ENCODE peak calls at places on chromosome 9, in eight cellular contexts. S is dermis microvascular lymphatic vessel endothelial cell; R is effector memory CD4-positive, alpha-beta T cell; O is cerebellum; Z is T-cell; J is cardiac muscle cell; M is PC-3; W is AG04449. A is an unnamed sample.
A peak's percentile ranks its signal among the peaks of the same experiment; 100 is the strongest.

GRCh38 chr9:99253772-99254431 is 31.8 kb downstream of the SEC61B start:
- DNase-seq in S (no peak), J (no peak), R (peak; percentile 30), Z (peak; percentile 20), M (no peak), W (no peak), O (no peak), A (peak; percentile 68)

GRCh38 chr9:134065720-134066419 is 2.0 kb downstream of the BRD3 start:
- DNase-seq in J (no peak), M (peak; percentile 34), Z (peak; percentile 45), S (peak; percentile 57), W (no peak), O (no peak), R (peak; percentile 17), A (peak; percentile 46)

GRCh38 chr9:127353882-127354281 is 43.1 kb upstream of the SLC2A8 start:
- DNase-seq in J (no peak), R (no peak), O (no peak), M (no peak), S (peak; percentile 31), Z (no peak), W (no peak), A (no peak)

GRCh38 chr9:121317737-121318630 is 50.0 kb downstream of the GSN start:
- DNase-seq in W (no peak), R (no peak), M (no peak), O (no peak), Z (no peak), S (no peak), J (no peak), A (no peak)

GRCh38 chr9:137731216-137731946 is 112.6 kb downstream of the EHMT1 start:
- DNase-seq in Z (no peak), S (no peak), J (no peak), O (no peak), W (no peak), R (no peak), M (no peak), A (no peak)

GRCh38 chr9:108512426-108513173 is 343.2 kb downstream of the ACTL7B start:
- DNase-seq in Z (no peak), S (peak; percentile 62), O (no peak), R (no peak), M (no peak), J (peak; percentile 62), W (no peak), A (no peak)

GRCh38 chr9:33430942-33431341 is 16.5 kb downstream of the AQP3 start:
- DNase-seq in R (no peak), W (no peak), Z (no peak), S (no peak), J (no peak), O (no peak), M (no peak), A (no peak)

GRCh38 chr9:114981095-114981494 is 50.7 kb upstream of the TNFSF8 start:
- DNase-seq in O (no peak), M (peak; percentile 84), R (no peak), Z (no peak), W (no peak), S (no peak), J (no peak), A (no peak)

GRCh38 chr9:38017149-38017884 is 51.7 kb downstream of the SHB start:
- DNase-seq in J (peak; percentile 64), W (no peak), Z (no peak), R (no peak), O (peak; percentile 71), S (peak; percentile 80), M (peak; percentile 60), A (no peak)

GRCh38 chr9:108961151-108961550 is 27.0 kb downstream of the ABITRAM start:
- DNase-seq in W (no peak), O (no peak), J (no peak), Z (no peak), S (no peak), M (no peak), R (no peak), A (no peak)

GRCh38 chr9:18051638-18052037 is 422.3 kb upstream of the ADAMTSL1 start:
- DNase-seq in R (no peak), O (no peak), J (no peak), Z (no peak), M (no peak), W (no peak), S (no peak), A (no peak)

GRCh38 chr9:109117856-109118801 is 1.6 kb downstream of the TMEM245 start:
- DNase-seq in J (peak; percentile 11), S (peak; percentile 77), M (peak; percentile 88), W (no peak), O (no peak), Z (no peak), R (peak; percentile 16), A (no peak)

GRCh38 chr9:2673161-2673560 is 44.1 kb upstream of the KCNV2 start:
- DNase-seq in M (no peak), S (no peak), O (no peak), Z (no peak), J (no peak), W (no peak), R (no peak), A (no peak)

GRCh38 chr9:5442400-5443011 is 4.8 kb upstream of the PLGRKT start:
- DNase-seq in J (peak; percentile 50), S (peak; percentile 77), R (no peak), W (no peak), O (peak; percentile 34), M (peak; percentile 67), Z (no peak), A (no peak)

GRCh38 chr9:96217756-96218693 is 84.0 kb downstream of the HSD17B3 start:
- DNase-seq in J (peak; percentile 87), R (peak; percentile 32), S (peak; percentile 52), M (peak; percentile 67), Z (peak; percentile 57), W (no peak), O (peak; percentile 87), A (peak; percentile 59)

GRCh38 chr9:90504486-90504885 is 138.1 kb downstream of the DIRAS2 start:
- DNase-seq in S (no peak), Z (no peak), M (no peak), R (no peak), O (no peak), J (no peak), W (no peak), A (no peak)

GRCh38 chr9:91034976-91035824 is 233.6 kb downstream of the SYK start:
- DNase-seq in Z (no peak), R (no peak), J (no peak), O (no peak), M (no peak), S (no peak), W (no peak), A (no peak)

GRCh38 chr9:28487561-28487960 is 914.3 kb upstream of the C9orf72 start:
- DNase-seq in R (no peak), J (no peak), S (no peak), Z (no peak), O (no peak), M (no peak), W (no peak), A (no peak)

GRCh38 chr9:105187781-105188180 is 56.7 kb upstream of the SLC44A1 start:
- DNase-seq in M (peak; percentile 86), O (no peak), R (no peak), W (peak; percentile 45), Z (no peak), S (peak; percentile 39), J (no peak), A (no peak)

A was measured in activated gamma-delta T cell treated with anti-CD3 and anti-CD28 coated beads, Interleukin-2, amount 50 U/mL, for 16 hours.